ENCODE peak calls at places on chromosomes 4 and X, in six cellular contexts. One of them, this sample, is unnamed. For H3K4me1 and H3K27me3, the result is how much of the 10 kb centered on the place peaks cover.

GRCh38 chr4:53378171-53378482 is 686 bp downstream of the FIP1L1 start:
- DNase-seq in heart left ventricle: no peak
- DNase-seq in osteoblast: peak
- DNase-seq in HAP-1: no peak
- DNase-seq in IMR-90: no peak
- DNase-seq in thyroid gland: no peak
- DNase-seq in this sample: no peak

GRCh38 chr4:8182858-8183725 is 16.0 kb upstream of the SH3TC1 start:
- DNase-seq in IMR-90: peak
- DNase-seq in osteoblast: peak
- DNase-seq in thyroid gland: peak
- DNase-seq in HAP-1: peak
- DNase-seq in heart left ventricle: peak
- DNase-seq in this sample: peak

GRCh38 chr4:118803253-118803652 is 32.7 kb downstream of the SEC24D start:
- DNase-seq in osteoblast: no peak
- DNase-seq in IMR-90: no peak
- DNase-seq in thyroid gland: no peak
- DNase-seq in heart left ventricle: no peak
- DNase-seq in HAP-1: no peak
- DNase-seq in this sample: no peak

GRCh38 chrX:132488092-132488749 is 617 bp downstream of the MBNL3 start:
- DNase-seq in osteoblast: no peak
- DNase-seq in heart left ventricle: no peak
- DNase-seq in thyroid gland: peak
- DNase-seq in IMR-90: peak
- DNase-seq in HAP-1: peak
- DNase-seq in this sample: no peak

GRCh38 chr4:105895324-105895608 is at the start of gene NPNT:
- DNase-seq in HAP-1: no peak
- DNase-seq in thyroid gland: no peak
- DNase-seq in heart left ventricle: peak
- DNase-seq in IMR-90: no peak
- DNase-seq in osteoblast: no peak
- DNase-seq in this sample: no peak

GRCh38 chr4:53130896-53131561 is 234.8 kb downstream of the SCFD2 start:
- DNase-seq in heart left ventricle: no peak
- DNase-seq in IMR-90: no peak
- DNase-seq in HAP-1: no peak
- DNase-seq in osteoblast: no peak
- DNase-seq in thyroid gland: no peak
- DNase-seq in this sample: no peak

GRCh38 chrX:133989993-133990392 is 4.6 kb upstream of the GPC3 start:
- DNase-seq in HAP-1: peak
- DNase-seq in osteoblast: no peak
- DNase-seq in thyroid gland: no peak
- DNase-seq in IMR-90: no peak
- DNase-seq in heart left ventricle: no peak
- DNase-seq in this sample: no peak

GRCh38 chrX:124594017-124594651 is 247.8 kb downstream of the SH2D1A start:
- DNase-seq in osteoblast: no peak
- DNase-seq in IMR-90: no peak
- DNase-seq in thyroid gland: no peak
- DNase-seq in heart left ventricle: no peak
- DNase-seq in HAP-1: no peak
- DNase-seq in this sample: no peak

GRCh38 chr4:143384381-143384994 is 47.8 kb downstream of the GAB1 start:
- DNase-seq in IMR-90: peak
- DNase-seq in thyroid gland: no peak
- DNase-seq in heart left ventricle: no peak
- DNase-seq in HAP-1: no peak
- DNase-seq in osteoblast: no peak
- DNase-seq in this sample: no peak

GRCh38 chrX:97672138-97672537 is 788.4 kb downstream of the RPA4 start:
- DNase-seq in heart left ventricle: no peak
- DNase-seq in thyroid gland: no peak
- DNase-seq in HAP-1: peak
- DNase-seq in osteoblast: no peak
- DNase-seq in IMR-90: no peak
- DNase-seq in this sample: no peak

GRCh38 chrX:148422531-148422930 is 77.9 kb upstream of the AFF2 start:
- DNase-seq in HAP-1: no peak
- DNase-seq in osteoblast: no peak
- DNase-seq in IMR-90: no peak
- DNase-seq in heart left ventricle: no peak
- DNase-seq in thyroid gland: no peak
- DNase-seq in this sample: no peak

GRCh38 chr4:152850377-152850776 is 70.6 kb downstream of the ARFIP1 start:
- DNase-seq in IMR-90: peak
- DNase-seq in HAP-1: no peak
- DNase-seq in heart left ventricle: no peak
- DNase-seq in osteoblast: peak
- DNase-seq in thyroid gland: peak
- DNase-seq in this sample: no peak

GRCh38 chr4:80263541-80264351 is 2.7 kb upstream of the FGF5 start:
- DNase-seq in osteoblast: peak
- DNase-seq in IMR-90: no peak
- DNase-seq in HAP-1: no peak
- DNase-seq in heart left ventricle: no peak
- DNase-seq in thyroid gland: no peak
- DNase-seq in this sample: no peak

GRCh38 chr4:164753873-164754488 is at the start of gene SMIM31:
- DNase-seq in HAP-1: no peak
- DNase-seq in thyroid gland: no peak
- DNase-seq in IMR-90: no peak
- DNase-seq in osteoblast: no peak
- DNase-seq in heart left ventricle: no peak
- DNase-seq in this sample: peak

GRCh38 chr4:186029731-186030421 is 39.1 kb upstream of the TLR3 start:
- DNase-seq in HAP-1: peak
- DNase-seq in thyroid gland: peak
- DNase-seq in osteoblast: peak
- DNase-seq in heart left ventricle: peak
- DNase-seq in IMR-90: peak
- DNase-seq in this sample: peak

GRCh38 chr4:681736-682451 is 7.1 kb downstream of the SLC49A3 start:
- DNase-seq in osteoblast: no peak
- DNase-seq in thyroid gland: no peak
- DNase-seq in IMR-90: no peak
- DNase-seq in HAP-1: peak
- DNase-seq in heart left ventricle: peak
- DNase-seq in this sample: peak

GRCh38 chr4:7973545-7973981 is 33.9 kb upstream of the AFAP1 start:
- DNase-seq in HAP-1: no peak
- DNase-seq in IMR-90: peak
- DNase-seq in heart left ventricle: no peak
- DNase-seq in thyroid gland: no peak
- DNase-seq in osteoblast: peak
- DNase-seq in this sample: no peak

GRCh38 chr4:12576409-12576808 is 907.7 kb downstream of the RAB28 start:
- DNase-seq in IMR-90: no peak
- DNase-seq in heart left ventricle: no peak
- DNase-seq in thyroid gland: no peak
- DNase-seq in osteoblast: no peak
- DNase-seq in HAP-1: no peak
- DNase-seq in this sample: no peak

GRCh38 chr4:8283631-8284121 is 14.1 kb downstream of the HTRA3 start:
- DNase-seq in osteoblast: no peak
- DNase-seq in HAP-1: no peak
- DNase-seq in heart left ventricle: peak
- DNase-seq in thyroid gland: no peak
- DNase-seq in IMR-90: no peak
- DNase-seq in this sample: no peak

GRCh38 chr4:149884046-149884445 is 68.4 kb upstream of the IQCM start:
- DNase-seq in HAP-1: no peak
- DNase-seq in IMR-90: no peak
- DNase-seq in osteoblast: no peak
- DNase-seq in heart left ventricle: peak
- DNase-seq in thyroid gland: peak
- DNase-seq in this sample: no peak

GRCh38 chr4:122772311-122772710 is 39.8 kb downstream of the BBS12 start:
- DNase-seq in osteoblast: no peak
- DNase-seq in heart left ventricle: no peak
- DNase-seq in HAP-1: no peak
- DNase-seq in IMR-90: peak
- DNase-seq in thyroid gland: no peak
- DNase-seq in this sample: no peak

GRCh38 chr4:7518871-7519637 is 84.3 kb upstream of the PSAPL1 start:
- DNase-seq in IMR-90: no peak
- DNase-seq in osteoblast: no peak
- DNase-seq in thyroid gland: peak
- DNase-seq in HAP-1: no peak
- DNase-seq in heart left ventricle: peak
- DNase-seq in this sample: peak

GRCh38 chr4:74370912-74371311 is 6.0 kb downstream of the EREG start:
- DNase-seq in osteoblast: no peak
- DNase-seq in HAP-1: peak
- DNase-seq in heart left ventricle: no peak
- DNase-seq in IMR-90: peak
- DNase-seq in thyroid gland: no peak
- DNase-seq in this sample: no peak

GRCh38 chrX:3712080-3712869 is 1.2 kb downstream of the PRKX start:
- DNase-seq in IMR-90: peak
- DNase-seq in HAP-1: peak
- DNase-seq in heart left ventricle: peak
- DNase-seq in osteoblast: peak
- DNase-seq in thyroid gland: no peak
- DNase-seq in this sample: no peak

GRCh38 chr4:87227704-87228560 is 7.5 kb upstream of the KLHL8 start:
- DNase-seq in osteoblast: no peak
- DNase-seq in HAP-1: no peak
- DNase-seq in IMR-90: no peak
- DNase-seq in heart left ventricle: no peak
- DNase-seq in thyroid gland: no peak
- DNase-seq in this sample: no peak

GRCh38 chrX:45322382-45322781 is 121.7 kb upstream of the DIPK2B start:
- DNase-seq in thyroid gland: peak
- DNase-seq in HAP-1: peak
- DNase-seq in osteoblast: peak
- DNase-seq in heart left ventricle: peak
- DNase-seq in IMR-90: peak
- DNase-seq in this sample: peak

GRCh38 chr4:119841361-119841760 is 212.8 kb upstream of the PDE5A start:
- DNase-seq in HAP-1: no peak
- DNase-seq in thyroid gland: no peak
- DNase-seq in IMR-90: peak
- DNase-seq in heart left ventricle: no peak
- DNase-seq in osteoblast: no peak
- DNase-seq in this sample: no peak

DNA sequence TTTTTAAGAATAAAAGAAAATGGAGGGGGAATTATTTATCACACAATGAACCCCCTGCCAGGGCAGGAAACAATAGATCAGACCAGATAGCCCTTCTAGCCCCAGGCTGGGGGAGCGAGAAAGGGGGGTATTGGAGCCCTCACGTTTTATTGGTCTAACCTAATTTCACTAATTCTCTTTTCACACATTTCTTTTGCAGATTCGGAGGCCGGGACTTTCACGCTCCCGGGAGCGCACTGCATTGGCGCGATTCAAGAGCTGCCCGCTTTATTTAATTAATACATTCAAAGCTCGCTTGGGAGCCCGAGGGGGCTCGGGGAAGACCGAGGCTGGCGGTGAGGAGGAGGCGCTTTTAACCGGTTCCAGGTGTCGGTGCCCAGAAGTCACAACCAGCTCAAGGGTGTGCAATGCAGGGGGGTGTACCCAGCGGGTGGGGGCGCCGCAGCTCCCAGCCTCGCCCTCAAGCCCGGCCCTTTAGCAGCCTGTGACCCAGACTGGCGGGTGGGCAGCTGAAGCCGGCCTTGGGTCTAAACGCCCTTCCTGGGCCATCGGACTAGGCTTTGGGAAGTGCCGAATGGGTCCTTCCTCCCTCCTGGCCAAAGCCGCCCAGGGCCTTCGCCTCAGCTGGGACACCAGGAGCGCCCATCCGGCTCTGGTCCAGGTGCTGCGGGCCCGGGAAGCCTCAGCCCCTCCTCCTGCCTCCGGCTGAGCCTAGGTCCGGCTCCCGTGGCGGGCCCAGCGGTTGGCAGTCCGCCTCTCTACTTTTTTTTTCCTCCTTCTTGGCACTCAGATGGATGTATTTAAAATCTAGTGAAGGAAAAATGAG is 5.3 kb downstream of the NEUROG2 start:
- DNase-seq in IMR-90: no peak
- DNase-seq in heart left ventricle: no peak
- DNase-seq in thyroid gland: no peak
- DNase-seq in osteoblast: peak
- DNase-seq in HAP-1: no peak
- DNase-seq in this sample: no peak
- H3K4me1 ChIP-seq in IMR-90: under half
- H3K4me1 ChIP-seq in heart left ventricle: under half
- H3K4me1 ChIP-seq in thyroid gland: under half
- H3K4me1 ChIP-seq in osteoblast: under half
- H3K4me1 ChIP-seq in HAP-1: under half
- H3K4me1 ChIP-seq in this sample: under half

GRCh38 chrX:155755706-155756337 is 125.3 kb upstream of the VAMP7 start:
- DNase-seq in HAP-1: no peak
- DNase-seq in thyroid gland: no peak
- DNase-seq in osteoblast: no peak
- DNase-seq in IMR-90: no peak
- DNase-seq in heart left ventricle: no peak
- DNase-seq in this sample: no peak
- H3K27me3 ChIP-seq in HAP-1: under half
- H3K27me3 ChIP-seq in thyroid gland: under half
- H3K27me3 ChIP-seq in osteoblast: under half
- H3K27me3 ChIP-seq in IMR-90: under half
- H3K27me3 ChIP-seq in heart left ventricle: under half
- H3K27me3 ChIP-seq in this sample: under half

GRCh38 chr4:184649026-184649970 is at the start of the genes CASP3 and PRIMPOL:
- DNase-seq in heart left ventricle: peak
- DNase-seq in thyroid gland: peak
- DNase-seq in HAP-1: peak
- DNase-seq in osteoblast: peak
- DNase-seq in IMR-90: peak
- DNase-seq in this sample: peak
- H3K4me1 ChIP-seq in heart left ventricle: half or more
- H3K4me1 ChIP-seq in thyroid gland: under half
- H3K4me1 ChIP-seq in HAP-1: under half
- H3K4me1 ChIP-seq in osteoblast: under half
- H3K4me1 ChIP-seq in IMR-90: under half
- H3K4me1 ChIP-seq in this sample: under half

GRCh38 chr4:25030283-25031076 is at the start of gene LGI2:
- DNase-seq in osteoblast: peak
- DNase-seq in IMR-90: no peak
- DNase-seq in heart left ventricle: peak
- DNase-seq in HAP-1: peak
- DNase-seq in thyroid gland: peak
- DNase-seq in this sample: no peak
- H3K27me3 ChIP-seq in osteoblast: half or more
- H3K27me3 ChIP-seq in IMR-90: half or more
- H3K27me3 ChIP-seq in heart left ventricle: under half
- H3K27me3 ChIP-seq in HAP-1: under half
- H3K27me3 ChIP-seq in thyroid gland: under half
- H3K27me3 ChIP-seq in this sample: under half

DNA sequence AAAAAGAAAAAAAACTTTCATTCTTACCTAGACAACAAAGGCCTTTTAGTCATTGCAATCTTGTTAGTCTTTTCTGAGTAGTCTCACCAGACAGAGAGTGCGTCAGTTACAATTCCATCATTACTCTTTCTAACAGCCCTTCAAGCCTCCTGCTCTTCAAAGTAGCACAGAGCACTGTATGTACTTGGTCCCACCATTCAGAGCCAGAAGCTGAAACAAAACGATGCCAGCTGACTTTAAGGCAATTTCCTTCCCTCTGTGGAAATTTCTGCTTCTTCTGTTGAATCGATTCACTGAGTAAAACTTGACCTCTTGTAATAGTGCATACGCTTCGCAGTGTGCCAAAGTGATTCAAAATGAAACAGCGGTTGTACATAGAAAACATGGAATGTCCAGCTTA is 57.7 kb upstream of the TENM3 start:
- DNase-seq in osteoblast: no peak
- DNase-seq in heart left ventricle: no peak
- DNase-seq in thyroid gland: no peak
- DNase-seq in HAP-1: peak
- DNase-seq in IMR-90: peak
- DNase-seq in this sample: no peak
- H3K4me1 ChIP-seq in osteoblast: under half
- H3K4me1 ChIP-seq in heart left ventricle: under half
- H3K4me1 ChIP-seq in thyroid gland: under half
- H3K4me1 ChIP-seq in HAP-1: under half
- H3K4me1 ChIP-seq in IMR-90: under half
- H3K4me1 ChIP-seq in this sample: under half

This sample was measured in prostate gland.